ENCODE peak calls at places on chromosomes 5 and 9, in four cellular contexts. S is HL-60, J is K562, B is GM12878. F is an unnamed sample.

GRCh38 chr5:132190161-132190817 is 37.4 kb downstream of the P4HA2 start:
- DNase-seq in B (no peak), J (peak), S (peak), F (peak)

GRCh38 chr5:175588709-175589429 is 69.0 kb upstream of the HRH2 start:
- DNase-seq in B (no peak), S (no peak), J (no peak), F (no peak)

GRCh38 chr5:53037141-53037859 is 48.1 kb downstream of the ITGA2 start:
- DNase-seq in J (no peak), B (no peak), S (no peak), F (no peak)

GRCh38 chr9:117414906-117415583 is at the start of gene ASTN2:
- DNase-seq in S (no peak), B (no peak), J (no peak), F (peak)

GRCh38 chr5:134053840-134054338 is 49.1 kb upstream of the VDAC1 start:
- DNase-seq in S (no peak), B (no peak), J (no peak), F (no peak)

GRCh38 chr5:51468196-51468595 is 84.9 kb downstream of the ISL1 start:
- DNase-seq in S (no peak), J (no peak), B (no peak), F (no peak)

GRCh38 chr9:89436326-89436725 is 61.6 kb downstream of the SEMA4D start:
- DNase-seq in S (no peak), J (no peak), B (no peak), F (no peak)

GRCh38 chr9:134492281-134492691 is 149.3 kb upstream of the COL5A1 start:
- DNase-seq in J (no peak), B (no peak), S (no peak), F (no peak)

GRCh38 chr5:63127054-63127453 is 548.4 kb downstream of the LRRC70 start:
- DNase-seq in J (no peak), B (no peak), S (no peak), F (no peak)

GRCh38 chr5:64074533-64074932 is 91.1 kb upstream of the RNF180 start:
- DNase-seq in S (peak), J (peak), B (no peak), F (peak)

GRCh38 chr5:58075907-58076306 is 384.0 kb downstream of the PLK2 start:
- DNase-seq in B (no peak), S (no peak), J (no peak), F (no peak)

GRCh38 chr9:22144226-22144625 is 135.1 kb upstream of the CDKN2B start:
- DNase-seq in S (no peak), B (no peak), J (no peak), F (no peak)

GRCh38 chr9:28289732-28290131 is 716.5 kb upstream of the C9orf72 start:
- DNase-seq in S (no peak), B (no peak), J (no peak), F (no peak)

GRCh38 chr5:113081881-113082546 is 105.4 kb downstream of the DCP2 start:
- DNase-seq in J (no peak), B (no peak), S (no peak), F (no peak)

GRCh38 chr9:4929917-4930316 is 55.2 kb upstream of the JAK2 start:
- DNase-seq in S (no peak), J (no peak), B (no peak), F (no peak)

GRCh38 chr9:5582835-5583195 is 46.1 kb upstream of the RIC1 start:
- DNase-seq in B (peak), J (no peak), S (no peak), F (no peak)

GRCh38 chr5:72433520-72433919 is 73.7 kb downstream of the ZNF366 start:
- DNase-seq in J (no peak), B (no peak), S (no peak), F (no peak)

GRCh38 chr5:103258957-103259704 is 568 bp downstream of the MACIR start:
- DNase-seq in J (peak), S (peak), B (no peak), F (peak)

GRCh38 chr5:19855929-19856328 is 132.1 kb downstream of the CDH18 start:
- DNase-seq in B (no peak), J (no peak), S (no peak), F (no peak)

GRCh38 chr5:135156337-135156714 is 122.3 kb upstream of the PITX1 start:
- DNase-seq in J (no peak), B (no peak), S (no peak), F (no peak)

GRCh38 chr5:101843055-101843454 is 453.0 kb downstream of the SLCO4C1 start:
- DNase-seq in J (no peak), B (no peak), S (no peak), F (no peak)

GRCh38 chr5:139708877-139709586 is 60.9 kb downstream of the CXXC5 start:
- DNase-seq in S (no peak), J (peak), B (no peak), F (no peak)

GRCh38 chr9:138033950-138034349 is 156.4 kb downstream of the CACNA1B start:
- DNase-seq in J (peak), B (no peak), S (no peak), F (no peak)

GRCh38 chr9:136576269-136576626 is 30.4 kb upstream of the NOTCH1 start:
- DNase-seq in B (no peak), J (no peak), S (no peak), F (no peak)

GRCh38 chr5:119678351-119679028 is 49.1 kb downstream of the FAM170A start:
- DNase-seq in B (no peak), S (no peak), J (no peak), F (no peak)

GRCh38 chr5:148075529-148075928 is 11.7 kb downstream of the SPINK5 start:
- DNase-seq in B (no peak), J (no peak), S (no peak), F (no peak)

GRCh38 chr9:137032893-137033292 is 1.0 kb upstream of the FUT7 start:
- DNase-seq in J (no peak), B (no peak), S (peak), F (no peak)

GRCh38 chr9:97758334-97758916 is 61.3 kb upstream of the XPA start:
- DNase-seq in J (no peak), B (no peak), S (no peak), F (no peak)

DNA sequence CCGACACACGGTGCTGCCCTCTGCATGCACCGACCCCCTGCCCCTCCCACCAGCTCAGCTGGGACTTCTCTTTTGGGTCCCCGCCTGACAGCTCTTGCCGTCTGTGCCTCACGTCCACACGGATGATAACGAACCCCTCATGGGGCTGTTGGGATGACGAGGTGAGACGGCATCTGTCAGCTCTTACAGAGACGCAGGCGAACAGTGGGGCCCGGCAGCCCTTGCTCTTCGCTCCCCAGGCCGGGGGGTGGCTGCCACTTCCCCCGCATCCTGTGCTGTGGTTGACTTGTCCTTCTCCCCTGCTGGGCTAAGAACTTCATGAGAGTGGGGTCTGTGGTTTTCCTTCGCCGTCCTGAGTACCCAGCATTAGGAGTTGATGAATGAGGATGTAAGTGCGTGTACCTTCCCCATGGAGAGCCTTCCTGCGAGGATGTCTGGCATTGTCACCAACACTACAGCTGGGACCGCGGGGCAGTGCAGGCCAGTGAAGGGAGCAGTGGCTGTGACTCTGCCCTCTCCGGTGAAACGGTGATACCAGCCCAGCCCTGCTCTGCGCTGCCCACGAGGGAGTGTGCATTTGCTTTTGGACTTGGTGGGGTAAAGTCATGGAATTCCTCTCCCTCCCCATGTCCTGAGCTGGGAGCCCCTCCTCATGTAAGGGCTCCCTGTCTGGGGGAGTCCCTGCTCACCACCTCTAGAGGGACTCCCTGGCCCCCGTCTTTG is 23.2 kb downstream of the HK3 start:
- DNase-seq in B (no peak), S (no peak), J (peak), F (no peak)
- TF ChIP-seq SPI1 in B (no peak), S (no peak), J (no peak), F (no peak)

DNA sequence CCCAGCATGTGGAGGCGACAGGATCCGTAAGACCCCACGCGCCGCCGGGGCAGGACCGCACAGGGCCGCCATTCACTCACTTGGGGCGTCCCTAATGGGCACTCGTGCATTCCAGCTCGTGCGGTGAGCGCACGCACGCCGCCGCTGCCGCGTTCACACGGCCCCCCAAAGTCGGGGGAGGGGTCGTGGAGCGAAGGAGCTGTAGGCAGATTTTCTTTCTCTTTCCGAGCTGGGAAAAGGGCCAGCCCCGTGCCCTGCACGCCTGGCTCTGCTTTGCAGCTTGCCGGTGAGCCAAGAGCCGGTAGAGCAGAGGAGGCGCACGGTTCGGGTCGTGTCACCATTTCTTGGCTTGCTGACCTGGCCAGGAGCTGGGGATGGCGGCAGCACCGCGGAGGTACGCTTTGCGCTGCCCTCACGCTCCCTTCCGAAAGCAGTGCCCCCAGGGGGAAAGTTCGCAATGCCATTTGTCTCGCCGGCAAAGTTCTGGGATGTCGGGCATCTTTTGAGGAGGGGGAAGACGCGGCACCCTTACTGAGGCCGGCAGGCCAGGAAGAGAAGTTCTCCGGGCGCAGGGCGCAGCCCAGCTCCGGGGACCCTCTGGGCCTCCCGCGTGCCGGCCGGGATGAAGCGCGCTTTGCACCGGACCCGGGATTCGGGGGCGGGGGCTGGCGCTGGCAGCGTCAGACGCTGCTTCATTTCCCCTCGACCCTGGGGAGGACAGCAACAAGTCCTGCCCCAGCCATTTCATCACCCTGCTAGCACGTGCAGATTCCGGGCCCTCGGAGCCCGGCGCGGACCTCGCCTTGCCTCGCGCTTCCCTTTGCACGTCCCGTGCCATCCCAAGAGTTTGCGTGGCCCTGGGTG is 898 bp downstream of the STC2 start:
- DNase-seq in S (no peak), B (no peak), J (peak), F (peak)
- TF ChIP-seq SPI1 in S (no peak), B (no peak), J (no peak), F (no peak)

DNA sequence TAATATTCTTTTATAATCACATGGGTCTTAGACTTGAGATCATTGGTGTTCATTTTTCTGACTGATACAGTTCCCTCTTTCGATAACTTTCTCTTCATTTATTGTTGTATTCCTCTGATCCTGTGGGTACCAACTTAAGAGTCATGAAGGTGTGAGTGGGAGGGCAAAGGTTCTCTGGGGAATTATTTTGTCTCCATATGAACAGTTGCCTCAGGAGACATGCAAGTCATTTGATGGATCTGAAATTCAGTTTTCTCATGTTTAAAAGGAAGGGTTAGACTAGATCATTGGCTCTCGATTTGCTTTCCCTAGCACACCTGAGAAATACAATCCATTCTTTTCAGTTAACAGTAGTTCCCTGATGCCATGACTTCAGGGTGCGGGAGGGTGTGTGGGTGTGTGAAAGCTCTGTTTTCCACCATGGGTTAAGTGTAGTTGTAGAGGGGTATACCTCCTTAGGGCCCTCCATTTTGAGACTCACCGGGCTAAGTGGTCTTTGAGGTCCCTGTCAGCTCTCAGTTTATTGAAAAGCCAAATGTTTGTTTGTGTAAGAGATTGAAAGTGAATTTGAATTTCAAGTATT is 47.8 kb downstream of the CNTRL start:
- DNase-seq in J (peak), B (peak), S (no peak), F (no peak)
- TF ChIP-seq SPI1 in J (no peak), B (no peak), S (no peak), F (no peak)

DNA sequence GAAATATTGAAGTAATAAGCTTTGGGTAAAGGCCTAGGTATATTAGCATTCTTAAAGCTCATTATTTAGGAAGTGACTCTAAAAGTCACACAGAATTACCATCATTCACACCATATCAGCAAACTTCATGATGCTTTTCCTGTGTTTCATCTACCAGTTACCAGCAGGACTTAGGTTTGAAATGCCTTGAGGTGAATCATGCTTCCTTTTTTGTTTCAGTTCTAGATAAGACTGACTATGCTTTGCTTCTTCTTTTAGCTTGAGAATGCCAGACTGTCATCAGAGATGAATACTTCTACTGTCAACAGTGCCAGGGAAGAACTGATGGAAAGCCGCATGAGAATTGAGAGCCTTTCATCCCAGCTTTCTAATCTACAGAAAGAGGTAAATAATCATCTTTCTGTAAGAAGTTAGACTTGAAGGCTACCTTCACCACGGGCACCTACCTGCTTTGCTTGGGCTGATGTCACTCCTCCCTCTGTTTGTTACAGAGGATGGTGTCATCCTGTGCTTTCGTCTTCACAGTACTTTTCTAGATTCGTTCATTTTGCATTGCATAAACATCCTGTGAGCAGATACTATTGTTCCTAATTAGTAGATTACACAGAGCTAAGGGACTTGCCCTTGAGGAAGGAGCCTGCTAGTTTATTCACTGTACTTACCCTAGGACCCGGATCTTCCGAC is 34.7 kb downstream of the LMNB1 start:
- DNase-seq in J (peak), S (no peak), B (no peak), F (no peak)
- TF ChIP-seq SPI1 in J (no peak), S (no peak), B (no peak), F (no peak)

GRCh38 chr5:154708845-154709244 is 46.3 kb upstream of the LARP1 start:
- DNase-seq in B (no peak), S (no peak), J (no peak), F (no peak)
- TF ChIP-seq SPI1 in B (no peak), S (no peak), J (no peak), F (no peak)

F was measured in GM12891.